ENCODE peak calls at places on chromosomes 13 and 19, in five cellular contexts. K, I, F, M and U are unnamed samples.

GRCh38 chr13:98877936-98878335 is 99.9 kb downstream of the DOCK9 start:
- DNase-seq in K (no peak), I (no peak), F (no peak), M (no peak), U (no peak)

GRCh38 chr19:48745208-48745995 is 1.3 kb downstream of the IZUMO1 start:
- DNase-seq in K (no peak), I (no peak), F (peak; percentile 72), M (peak; percentile 16), U (no peak)

GRCh38 chr13:59494560-59494970 is 669.2 kb downstream of the DIAPH3 start:
- DNase-seq in K (no peak), I (no peak), F (peak; percentile 68), M (no peak), U (no peak)

GRCh38 chr13:76667551-76667950 is 218.7 kb downstream of the KCTD12 start:
- DNase-seq in K (no peak), I (no peak), F (peak; percentile 89), M (peak; percentile 39), U (no peak)

GRCh38 chr13:26202365-26202972 is 19.6 kb downstream of the RNF6 start:
- DNase-seq in K (no peak), I (no peak), F (peak; percentile 41), M (no peak), U (no peak)

GRCh38 chr19:12779162-12779993 is 4.0 kb upstream of the HOOK2 start:
- DNase-seq in K (no peak), I (no peak), F (peak; percentile 95), M (no peak), U (no peak)

GRCh38 chr19:1292419-1293151 is 6.9 kb downstream of the EFNA2 start:
- DNase-seq in K (no peak), I (no peak), F (no peak), M (no peak), U (no peak)

GRCh38 chr19:50341091-50341564 is 12.0 kb upstream of the KCNC3 start:
- DNase-seq in K (no peak), I (no peak), F (no peak), M (no peak), U (no peak)

GRCh38 chr19:41264581-41265375 is 606 bp downstream of the HNRNPUL1 start:
- DNase-seq in K (peak; percentile 17), I (peak; percentile 17), F (peak; percentile 29), M (no peak), U (peak; percentile 24)

GRCh38 chr19:57105976-57106610 is 13.7 kb upstream of the USP29 start:
- DNase-seq in K (no peak), I (no peak), F (no peak), M (no peak), U (no peak)

GRCh38 chr19:34712606-34713261 is 21.3 kb upstream of the ZNF181 start:
- DNase-seq in K (peak; percentile 39), I (peak; percentile 13), F (peak; percentile 90), M (peak; percentile 78), U (peak; percentile 37)

GRCh38 chr13:37313383-37313782 is 207.9 kb upstream of the CSNK1A1L start:
- DNase-seq in K (no peak), I (no peak), F (peak; percentile 79), M (peak; percentile 55), U (no peak)

GRCh38 chr13:50589651-50590054 is 253.8 kb downstream of the DLEU7 start:
- DNase-seq in K (no peak), I (no peak), F (peak; percentile 78), M (peak; percentile 70), U (no peak)

GRCh38 chr13:50511877-50512332 is 331.6 kb downstream of the DLEU7 start:
- DNase-seq in K (no peak), I (no peak), F (no peak), M (no peak), U (no peak)

GRCh38 chr19:3481241-3482090 is 1.1 kb upstream of the SMIM24 start:
- DNase-seq in K (no peak), I (no peak), F (no peak), M (no peak), U (no peak)

GRCh38 chr13:39419068-39419467 is 183.9 kb downstream of the LHFPL6 start:
- DNase-seq in K (no peak), I (no peak), F (no peak), M (no peak), U (no peak)

GRCh38 chr19:53555352-53555751 is 17.4 kb downstream of the ZNF331 start:
- DNase-seq in K (no peak), I (no peak), F (no peak), M (no peak), U (no peak)

GRCh38 chr13:50514249-50514648 is 329.2 kb downstream of the DLEU7 start:
- DNase-seq in K (no peak), I (no peak), F (no peak), M (no peak), U (no peak)

GRCh38 chr19:33129901-33130300 is 2.0 kb upstream of the WDR88 start:
- DNase-seq in K (no peak), I (no peak), F (no peak), M (no peak), U (no peak)

GRCh38 chr19:5294403-5295160 is 46.0 kb downstream of the PTPRS start:
- DNase-seq in K (no peak), I (no peak), F (no peak), M (no peak), U (no peak)